ENCODE peak calls at places on chromosomes 2 and 18, in four cellular contexts. F is bronchial epithelial cell, T is tibial nerve, E is OCI-LY7. U is an unnamed sample.

GRCh38 chr18:75915941-75916640 is 488.6 kb upstream of the SMIM21 start:
- DNase-seq in F (no peak), T (no peak), E (no peak), U (peak; percentile 85)

GRCh38 chr18:9516437-9517064 is 41.2 kb downstream of the RALBP1 start:
- DNase-seq in F (peak; percentile 59), T (no peak), E (peak; percentile 64), U (no peak)

GRCh38 chr2:230828272-230828961 is 36.3 kb upstream of the ITM2C start:
- DNase-seq in F (no peak), T (no peak), E (no peak), U (no peak)

GRCh38 chr2:122736279-122736678 is 980.8 kb downstream of the TSN start:
- DNase-seq in F (peak; percentile 37), T (no peak), E (no peak), U (no peak)

GRCh38 chr2:33273479-33273878 is 203.0 kb upstream of the RASGRP3 start:
- DNase-seq in F (no peak), T (no peak), E (no peak), U (no peak)

GRCh38 chr2:17148298-17149228 is 369.7 kb downstream of the RAD51AP2 start:
- DNase-seq in F (peak; percentile 26), T (no peak), E (peak; percentile 4), U (no peak)

GRCh38 chr2:71736986-71737385 is 283.6 kb downstream of the DYSF start:
- DNase-seq in F (no peak), T (no peak), E (no peak), U (no peak)

GRCh38 chr2:33030326-33030725 is 83.6 kb downstream of the LTBP1 start:
- DNase-seq in F (no peak), T (no peak), E (no peak), U (no peak)

GRCh38 chr2:192960945-192961344 is 766.2 kb upstream of the TMEFF2 start:
- DNase-seq in F (peak; percentile 84), T (no peak), E (no peak), U (no peak)

GRCh38 chr2:140696449-140696848 is 1434.4 kb downstream of the LRP1B start:
- DNase-seq in F (peak; percentile 1), T (no peak), E (no peak), U (no peak)

GRCh38 chr2:31051213-31052185 is 86.7 kb downstream of the GALNT14 start:
- DNase-seq in F (no peak), T (no peak), E (no peak), U (no peak)

GRCh38 chr2:31049913-31050588 is 88.2 kb downstream of the GALNT14 start:
- DNase-seq in F (no peak), T (no peak), E (no peak), U (no peak)

GRCh38 chr2:31052284-31052683 is 86.0 kb downstream of the GALNT14 start:
- DNase-seq in F (no peak), T (no peak), E (no peak), U (no peak)

GRCh38 chr2:31053929-31054328 is 84.3 kb downstream of the GALNT14 start:
- DNase-seq in F (no peak), T (no peak), E (no peak), U (no peak)

DNA sequence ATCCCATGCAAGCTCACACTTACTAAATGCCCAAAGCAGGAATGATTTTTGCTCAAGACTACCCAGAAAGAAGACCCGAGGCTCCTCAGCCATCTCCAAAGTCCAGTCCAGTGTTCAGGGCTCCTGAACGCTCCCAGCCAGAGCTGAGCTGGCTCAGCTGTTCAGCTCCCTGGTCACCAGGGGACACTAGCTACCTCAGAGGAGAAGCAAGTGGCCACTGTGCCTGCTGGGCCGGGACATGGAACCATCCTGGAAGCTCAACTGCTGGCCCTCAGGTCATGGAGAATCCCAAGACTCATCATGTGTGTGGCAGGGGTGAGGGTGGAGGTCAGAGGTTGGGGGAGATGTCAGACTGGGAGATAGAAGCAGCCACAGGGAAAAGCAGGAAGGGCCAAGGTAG is 89.0 kb downstream of the GALNT14 start:
- DNase-seq in F (no peak), T (no peak), E (no peak), U (no peak)
- TF ChIP-seq CTCF in F (no peak), T (no peak), E (no peak), U (no peak)

GRCh38 chr2:167964650-167965404 is 282.6 kb downstream of the STK39 start:
- DNase-seq in F (peak; percentile 20), T (no peak), E (peak; percentile 21), U (no peak)
- TF ChIP-seq CTCF in F (no peak), T (no peak), E (peak; percentile 80), U (no peak)

GRCh38 chr2:240581811-240582210 is 4.7 kb upstream of the CAPN10 start:
- DNase-seq in F (no peak), T (no peak), E (no peak), U (no peak)

GRCh38 chr2:240579071-240579762 is 7.3 kb upstream of the CAPN10 start:
- DNase-seq in F (no peak), T (no peak), E (no peak), U (no peak)

GRCh38 chr2:240578110-240578450 is 8.5 kb upstream of the CAPN10 start:
- DNase-seq in F (no peak), T (no peak), E (no peak), U (no peak)

GRCh38 chr2:240578488-240578887 is 8.0 kb upstream of the CAPN10 start:
- DNase-seq in F (no peak), T (no peak), E (no peak), U (no peak)

GRCh38 chr2:240579771-240580614 is 6.5 kb upstream of the CAPN10 start:
- DNase-seq in F (peak; percentile 83), T (no peak), E (peak; percentile 76), U (no peak)
- TF ChIP-seq CTCF in F (peak; percentile 61), T (peak; percentile 36), E (peak; percentile 75), U (no peak)

GRCh38 chr2:60569680-60570111 is 16.2 kb upstream of the BCL11A start:
- DNase-seq in F (no peak), T (no peak), E (no peak), U (no peak)
- TF ChIP-seq CTCF in F (no peak), T (no peak), E (no peak), U (no peak)

U was measured in mesothelial cell of epicardium.